ENCODE peak calls at places on chromosomes 4 and X, in ten cellular contexts. M is WTC11, Z is glutamatergic neuron, I is astrocyte of the cerebellum, Q is AG04450, J is cardiac muscle cell, O is neural crest cell, A is GM10248, T is chondrocyte, H is fibroblast of lung. W is an unnamed sample.

GRCh38 chrX:16826207-16826606 is 39.9 kb downstream of the TXLNG start:
- DNase-seq in M (no peak), Z (no peak), I (no peak), Q (no peak), J (peak), O (no peak), A (peak), T (no peak), H (peak), W (no peak)

GRCh38 chr4:36716874-36717273 is 435.5 kb downstream of the DTHD1 start:
- DNase-seq in M (no peak), Z (no peak), I (no peak), Q (no peak), J (no peak), O (no peak), A (no peak), T (no peak), H (no peak), W (peak)

GRCh38 chrX:72128881-72129280 is 2.8 kb downstream of the RTL5 start:
- DNase-seq in M (peak), Z (peak), I (no peak), Q (no peak), J (peak), O (peak), A (no peak), T (no peak), H (no peak), W (no peak)

GRCh38 chrX:11757729-11758399 is at the start of gene MSL3:
- DNase-seq in M (peak), Z (peak), I (no peak), Q (no peak), J (peak), O (peak), A (peak), T (no peak), H (peak), W (peak)

GRCh38 chr4:2449511-2450392 is 19.2 kb upstream of the RNF4 start:
- DNase-seq in M (no peak), Z (no peak), I (no peak), Q (no peak), J (no peak), O (no peak), A (no peak), T (no peak), H (no peak), W (no peak)

GRCh38 chr4:105998210-105998609 is 102.9 kb downstream of the NPNT start:
- DNase-seq in M (no peak), Z (no peak), I (no peak), Q (no peak), J (no peak), O (no peak), A (no peak), T (no peak), H (no peak), W (no peak)

GRCh38 chr4:15541941-15542340 is 72.3 kb downstream of the CC2D2A start:
- DNase-seq in M (no peak), Z (no peak), I (no peak), Q (no peak), J (no peak), O (no peak), A (no peak), T (no peak), H (no peak), W (no peak)

GRCh38 chrX:137915466-137915865 is 349.5 kb downstream of the ZIC3 start:
- DNase-seq in M (no peak), Z (no peak), I (no peak), Q (no peak), J (no peak), O (no peak), A (no peak), T (no peak), H (no peak), W (no peak)

GRCh38 chr4:2940267-2941137 is 22.7 kb downstream of the NOP14 start:
- DNase-seq in M (no peak), Z (no peak), I (no peak), Q (no peak), J (no peak), O (no peak), A (no peak), T (peak), H (no peak), W (no peak)

GRCh38 chrX:149851864-149852263 is 29.1 kb upstream of the MAGEA8 start:
- DNase-seq in M (no peak), Z (no peak), I (no peak), Q (no peak), J (no peak), O (no peak), A (no peak), T (no peak), H (no peak), W (no peak)

GRCh38 chr4:183355405-183355804 is 33.2 kb upstream of the CLDN24 start:
- DNase-seq in M (no peak), Z (no peak), I (peak), Q (no peak), J (peak), O (no peak), A (no peak), T (no peak), H (peak), W (peak)

GRCh38 chr4:135605096-135605495 is 1403.5 kb upstream of the PABPC4L start:
- DNase-seq in M (no peak), Z (no peak), I (no peak), Q (no peak), J (no peak), O (no peak), A (no peak), T (no peak), H (no peak), W (no peak)

GRCh38 chr4:143559757-143560147 is 46.2 kb downstream of the SMARCA5 start:
- DNase-seq in M (no peak), Z (no peak), I (no peak), Q (no peak), J (peak), O (no peak), A (peak), T (no peak), H (no peak), W (no peak)

GRCh38 chr4:153750197-153750817 is 9.5 kb downstream of the RNF175 start:
- DNase-seq in M (peak), Z (peak), I (peak), Q (peak), J (peak), O (peak), A (peak), T (no peak), H (peak), W (peak)

GRCh38 chr4:663438-664428 is 10.3 kb downstream of the ATP5ME start:
- DNase-seq in M (peak), Z (peak), I (no peak), Q (no peak), J (peak), O (no peak), A (peak), T (peak), H (no peak), W (no peak)

GRCh38 chrX:48645669-48646068 is 37.9 kb upstream of the WAS start:
- DNase-seq in M (no peak), Z (no peak), I (no peak), Q (no peak), J (no peak), O (no peak), A (no peak), T (no peak), H (no peak), W (no peak)

GRCh38 chr4:25549413-25549812 is 106.2 kb upstream of the SLC34A2 start:
- DNase-seq in M (no peak), Z (no peak), I (no peak), Q (no peak), J (no peak), O (no peak), A (no peak), T (no peak), H (no peak), W (no peak)

GRCh38 chr4:158131037-158131436 is 41.8 kb downstream of the GASK1B start:
- DNase-seq in M (no peak), Z (no peak), I (no peak), Q (no peak), J (no peak), O (no peak), A (no peak), T (no peak), H (peak), W (no peak)

GRCh38 chr4:41106081-41106480 is 108.3 kb downstream of the APBB2 start:
- DNase-seq in M (no peak), Z (no peak), I (no peak), Q (no peak), J (peak), O (no peak), A (no peak), T (no peak), H (no peak), W (no peak)

GRCh38 chr4:134935320-134935719 is 733.7 kb upstream of the PABPC4L start:
- DNase-seq in M (peak), Z (peak), I (no peak), Q (no peak), J (peak), O (peak), A (no peak), T (no peak), H (peak), W (no peak)

GRCh38 chr4:187059895-187060294 is 336.2 kb upstream of the FAT1 start:
- DNase-seq in M (no peak), Z (no peak), I (no peak), Q (no peak), J (no peak), O (no peak), A (no peak), T (no peak), H (no peak), W (no peak)

GRCh38 chr4:122003335-122003734 is 51.5 kb upstream of the TRPC3 start:
- DNase-seq in M (peak), Z (peak), I (no peak), Q (no peak), J (peak), O (peak), A (peak), T (no peak), H (no peak), W (peak)

GRCh38 chrX:12113321-12113720 is 25.0 kb upstream of the FRMPD4 start:
- DNase-seq in M (no peak), Z (no peak), I (no peak), Q (no peak), J (no peak), O (no peak), A (no peak), T (no peak), H (no peak), W (no peak)

GRCh38 chrX:16828126-16828908 is 41.8 kb downstream of the RBBP7 start:
- DNase-seq in M (no peak), Z (no peak), I (peak), Q (peak), J (peak), O (no peak), A (no peak), T (no peak), H (peak), W (no peak)

GRCh38 chrX:39729834-39730670 is 367.7 kb downstream of the BCOR start:
- DNase-seq in M (peak), Z (peak), I (peak), Q (no peak), J (no peak), O (peak), A (no peak), T (no peak), H (no peak), W (no peak)

GRCh38 chrX:149949743-149950436 is 11.6 kb upstream of the EOLA2 start:
- DNase-seq in M (no peak), Z (no peak), I (no peak), Q (no peak), J (no peak), O (no peak), A (no peak), T (no peak), H (no peak), W (no peak)

GRCh38 chr4:7323461-7323871 is 111.3 kb downstream of the PSAPL1 start:
- DNase-seq in M (no peak), Z (no peak), I (no peak), Q (no peak), J (no peak), O (no peak), A (no peak), T (peak), H (no peak), W (no peak)

GRCh38 chr4:101356928-101357327 is 9.6 kb upstream of the PPP3CA start:
- DNase-seq in M (no peak), Z (no peak), I (peak), Q (peak), J (peak), O (no peak), A (no peak), T (no peak), H (peak), W (peak)

GRCh38 chrX:153967536-153968214 is 3.9 kb downstream of the HCFC1 start:
- DNase-seq in M (no peak), Z (no peak), I (no peak), Q (no peak), J (no peak), O (no peak), A (no peak), T (no peak), H (no peak), W (no peak)

GRCh38 chr4:67886281-67886680 is 2.5 kb upstream of the TMPRSS11D start:
- DNase-seq in M (no peak), Z (no peak), I (no peak), Q (no peak), J (peak), O (no peak), A (no peak), T (no peak), H (peak), W (no peak)

GRCh38 chr4:73869130-73870055 is at the start of gene CXCL1:
- DNase-seq in M (peak), Z (peak), I (no peak), Q (no peak), J (peak), O (peak), A (no peak), T (peak), H (no peak), W (peak)

GRCh38 chr4:136036744-136037143 is 1495.5 kb downstream of the PCDH18 start:
- DNase-seq in M (no peak), Z (no peak), I (peak), Q (peak), J (peak), O (no peak), A (no peak), T (no peak), H (peak), W (peak)

GRCh38 chr4:74111990-74112389 is 13.0 kb upstream of the CXCL2 start:
- DNase-seq in M (no peak), Z (no peak), I (no peak), Q (no peak), J (peak), O (no peak), A (no peak), T (no peak), H (peak), W (no peak)

GRCh38 chrX:11352296-11352741 is 59.1 kb downstream of the AMELX start:
- DNase-seq in M (no peak), Z (no peak), I (no peak), Q (no peak), J (peak), O (no peak), A (no peak), T (no peak), H (no peak), W (no peak)

GRCh38 chrX:30153881-30154260 is 61.5 kb upstream of the MAGEB2 start:
- DNase-seq in M (no peak), Z (no peak), I (no peak), Q (no peak), J (no peak), O (no peak), A (no peak), T (no peak), H (no peak), W (no peak)

GRCh38 chrX:41332988-41333743 is 796 bp upstream of the DDX3X start:
- DNase-seq in M (peak), Z (peak), I (peak), Q (no peak), J (peak), O (peak), A (peak), T (no peak), H (peak), W (peak)

GRCh38 chrX:74422576-74423288 is 1.4 kb downstream of the SLC16A2 start:
- DNase-seq in M (peak), Z (peak), I (peak), Q (peak), J (peak), O (peak), A (peak), T (no peak), H (peak), W (peak)
- TF ChIP-seq CTCF in M (no peak), Z (no peak), I (peak), Q (peak), J (peak), O (peak), A (no peak), T (peak), H (peak), W (no peak)

DNA sequence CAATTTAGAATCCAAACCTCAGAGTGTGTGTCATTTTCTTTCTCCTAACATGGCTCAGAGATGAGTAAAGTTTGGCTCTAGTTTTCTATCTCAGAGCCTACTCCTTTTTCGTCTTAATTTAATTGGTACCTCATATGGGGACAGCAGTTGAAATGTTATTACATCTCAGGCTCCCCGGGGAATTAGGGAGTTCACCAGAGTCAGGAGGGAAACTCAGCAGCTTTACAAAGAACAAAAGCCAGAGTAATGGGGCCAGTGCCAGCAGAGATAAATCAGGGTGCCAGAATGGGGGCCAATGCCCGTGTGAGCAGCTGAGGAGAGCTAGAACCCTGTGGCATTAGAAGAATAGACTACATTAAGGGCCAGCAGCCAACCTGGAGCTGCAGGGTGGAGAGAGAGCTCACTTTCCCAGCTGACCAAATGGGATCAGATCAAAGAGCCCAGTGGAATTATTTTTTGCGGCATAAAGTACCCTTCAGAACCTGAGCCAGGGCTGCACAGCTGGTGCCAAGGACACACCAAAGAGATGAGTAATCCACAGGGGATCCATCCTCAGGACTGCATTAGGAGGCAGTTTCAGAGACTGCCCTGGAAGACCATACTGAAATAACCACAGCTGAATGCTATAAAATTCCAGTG is 207.1 kb upstream of the DKK2 start:
- DNase-seq in M (no peak), Z (peak), I (peak), Q (no peak), J (no peak), O (no peak), A (no peak), T (no peak), H (no peak), W (no peak)
- TF ChIP-seq CTCF in M (no peak), Z (no peak), I (no peak), Q (no peak), J (no peak), O (no peak), A (no peak), T (no peak), H (no peak), W (no peak)

DNA sequence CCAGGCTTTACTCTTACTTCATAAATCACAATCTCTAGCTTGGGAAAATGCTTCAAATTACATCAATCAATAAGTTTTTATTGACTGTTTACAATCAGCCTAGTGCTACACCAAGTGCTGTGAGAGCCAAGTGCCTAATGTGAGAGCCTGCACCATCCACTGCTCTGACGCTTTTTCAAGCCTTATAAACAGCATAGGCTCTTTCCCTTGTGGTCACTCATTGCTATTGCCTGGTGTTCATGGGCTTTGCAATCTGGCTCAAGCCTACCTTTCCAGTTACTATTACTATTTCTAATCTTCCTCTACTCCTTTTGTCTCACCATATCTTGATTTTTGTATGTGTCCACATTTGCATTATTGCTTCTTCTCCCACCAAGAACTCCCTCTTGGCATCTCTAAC is 77.0 kb downstream of the REELD1 start:
- DNase-seq in M (no peak), Z (no peak), I (no peak), Q (no peak), J (no peak), O (no peak), A (no peak), T (no peak), H (no peak), W (no peak)
- TF ChIP-seq CTCF in M (no peak), Z (peak), I (no peak), Q (no peak), J (no peak), O (no peak), A (no peak), T (peak), H (no peak), W (no peak)

GRCh38 chr4:169010125-169011023 is at the start of gene CBR4:
- DNase-seq in M (peak), Z (peak), I (peak), Q (peak), J (peak), O (peak), A (peak), T (peak), H (peak), W (peak)

GRCh38 chr4:169008478-169008877 is 1.6 kb downstream of the CBR4 start:
- DNase-seq in M (no peak), Z (no peak), I (no peak), Q (no peak), J (no peak), O (no peak), A (no peak), T (no peak), H (no peak), W (no peak)

GRCh38 chr4:169012049-169012448 is 2.0 kb upstream of the CBR4 start:
- DNase-seq in M (no peak), Z (no peak), I (no peak), Q (no peak), J (no peak), O (no peak), A (no peak), T (no peak), H (no peak), W (no peak)

GRCh38 chr4:169013396-169013795 is 3.3 kb upstream of the CBR4 start:
- DNase-seq in M (no peak), Z (no peak), I (no peak), Q (no peak), J (no peak), O (no peak), A (no peak), T (no peak), H (no peak), W (no peak)

DNA sequence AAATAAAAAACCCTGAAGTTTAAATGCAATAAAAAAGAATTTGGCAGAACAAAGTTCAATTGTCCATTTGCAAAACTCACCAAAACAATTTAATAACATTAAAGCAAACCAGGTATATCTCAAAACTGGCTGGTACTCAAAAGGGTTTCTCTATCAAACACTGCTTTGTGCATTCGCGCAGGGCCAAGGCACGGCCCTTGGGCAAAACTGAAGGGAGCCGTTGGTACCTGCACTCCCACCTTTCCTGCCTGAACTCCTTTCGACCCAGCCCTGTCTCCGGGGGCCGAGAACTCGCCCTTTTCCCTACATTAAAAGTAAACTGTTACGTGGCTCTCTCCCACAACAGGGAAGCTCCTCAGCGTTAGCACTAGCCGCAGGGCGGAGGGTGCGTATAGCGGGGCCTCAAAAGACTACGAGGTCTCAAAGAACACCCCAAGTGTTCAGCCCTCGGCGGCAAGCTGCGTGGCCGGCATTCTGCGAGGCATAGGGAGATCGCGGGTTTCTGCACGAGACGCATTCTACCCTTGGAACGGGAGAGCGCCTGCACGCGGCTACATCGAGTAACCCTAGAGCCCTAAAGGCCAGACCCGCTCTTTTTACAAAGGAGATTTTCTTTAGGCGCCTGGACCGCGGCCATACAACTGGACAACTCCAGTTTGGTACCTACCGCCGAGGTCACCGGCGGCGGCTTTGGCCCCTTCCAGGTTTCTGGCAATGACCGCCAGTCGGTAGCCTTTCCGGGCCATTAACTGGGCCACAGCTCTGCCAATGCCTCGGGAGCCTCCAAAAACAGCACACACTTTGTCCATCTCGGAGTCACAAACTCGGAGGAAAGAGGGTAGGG is 552 bp downstream of the CBR4 start:
- DNase-seq in M (peak), Z (peak), I (no peak), Q (no peak), J (peak), O (peak), A (peak), T (no peak), H (peak), W (peak)
- TF ChIP-seq CTCF in M (no peak), Z (peak), I (no peak), Q (peak), J (peak), O (no peak), A (peak), T (no peak), H (peak), W (peak)

GRCh38 chr4:78022517-78022916 is 34.6 kb upstream of the FRAS1 start:
- DNase-seq in M (no peak), Z (no peak), I (no peak), Q (no peak), J (no peak), O (no peak), A (no peak), T (no peak), H (no peak), W (no peak)
- TF ChIP-seq CTCF in M (no peak), Z (no peak), I (no peak), Q (no peak), J (no peak), O (peak), A (no peak), T (peak), H (no peak), W (no peak)